ENCODE peak calls at places on chromosome 22, in seven cellular contexts. T is psoas muscle; Y is fibroblast of lung; B is stomach; S is epithelial cell of esophagus; K is nephron progenitor cell; N is CD8-positive, alpha-beta T cell. W is an unnamed sample.

GRCh38 chr22:17880020-17880419 is 105.8 kb upstream of the BID start:
- DNase-seq in T (no peak), S (no peak), N (no peak), Y (no peak), B (no peak), K (no peak), W (no peak)

GRCh38 chr22:29204617-29205183 is 996 bp upstream of the EMID1 start:
- DNase-seq in Y (no peak), B (no peak), K (no peak), T (no peak), S (no peak), N (no peak), W (no peak)

GRCh38 chr22:29457730-29458129 is 19.3 kb downstream of the RFPL1 start:
- DNase-seq in K (peak), B (no peak), Y (peak), S (peak), N (no peak), T (no peak), W (no peak)

GRCh38 chr22:21754523-21755128 is 19.0 kb upstream of the YPEL1 start:
- DNase-seq in N (no peak), K (no peak), Y (peak), T (peak), B (peak), S (no peak), W (no peak)

GRCh38 chr22:39123811-39124668 is 27.0 kb downstream of the APOBEC3H start:
- DNase-seq in T (no peak), K (peak), B (no peak), N (no peak), Y (no peak), S (no peak), W (no peak)

GRCh38 chr22:30861131-30861530 is 107.4 kb downstream of the MORC2 start:
- DNase-seq in T (no peak), B (peak), K (no peak), N (no peak), S (no peak), Y (no peak), W (no peak)

GRCh38 chr22:31342389-31343125 is 3.6 kb downstream of the PATZ1 start:
- DNase-seq in B (no peak), Y (no peak), T (no peak), N (no peak), S (no peak), K (peak), W (no peak)

GRCh38 chr22:47195676-47196492 is 433.4 kb downstream of the TBC1D22A start:
- DNase-seq in B (peak), S (no peak), T (peak), K (no peak), Y (no peak), N (no peak), W (no peak)

GRCh38 chr22:49972163-49973017 is 11.8 kb downstream of the PIM3 start:
- DNase-seq in B (peak), T (peak), N (no peak), Y (no peak), S (no peak), K (peak), W (no peak)

GRCh38 chr22:39503590-39503989 is 1.5 kb downstream of the MIEF1 start:
- DNase-seq in B (no peak), K (no peak), S (no peak), Y (no peak), N (no peak), T (no peak), W (no peak)

GRCh38 chr22:24105018-24105360 is 76.3 kb upstream of the SUSD2 start:
- DNase-seq in T (no peak), Y (peak), S (no peak), K (no peak), B (no peak), N (no peak), W (no peak)

GRCh38 chr22:49209452-49210195 is 618.0 kb downstream of the BRD1 start:
- DNase-seq in N (no peak), T (no peak), Y (no peak), S (no peak), K (no peak), B (peak), W (no peak)

GRCh38 chr22:25060522-25061071 is 108.1 kb downstream of the KIAA1671 start:
- DNase-seq in Y (no peak), K (no peak), S (no peak), N (no peak), B (no peak), T (no peak), W (no peak)

DNA sequence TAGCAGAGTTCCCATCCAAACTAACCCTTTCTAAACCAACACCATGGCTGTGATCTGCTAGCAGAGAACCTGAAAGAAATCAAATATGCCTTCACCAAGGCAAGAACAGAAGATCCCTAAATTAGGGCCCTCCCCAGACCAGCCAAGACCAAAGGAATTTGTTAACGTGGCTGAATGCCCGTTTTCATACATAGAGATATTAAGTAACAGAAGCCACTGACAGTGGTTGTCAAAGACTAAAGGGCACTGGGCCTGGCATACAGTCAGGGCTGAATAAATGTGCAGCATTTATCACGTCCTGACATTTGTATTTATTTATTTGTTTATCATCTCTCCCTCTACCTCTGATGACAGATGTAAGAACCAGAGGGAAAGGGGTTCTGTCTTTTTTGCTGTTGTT is 271.8 kb downstream of the LARGE1 start:
- DNase-seq in K (no peak), T (no peak), N (no peak), B (no peak), Y (no peak), S (no peak), W (no peak)
- TF ChIP-seq CTCF in K (no peak), T (no peak), N (no peak), B (no peak), Y (no peak), S (no peak), W (no peak)

GRCh38 chr22:19766506-19767426 is 6.2 kb downstream of the TBX1 start:
- DNase-seq in T (peak), K (peak), Y (no peak), S (peak), N (peak), B (peak), W (no peak)
- TF ChIP-seq CTCF in T (no peak), K (no peak), Y (no peak), S (peak), N (peak), B (no peak), W (peak)

DNA sequence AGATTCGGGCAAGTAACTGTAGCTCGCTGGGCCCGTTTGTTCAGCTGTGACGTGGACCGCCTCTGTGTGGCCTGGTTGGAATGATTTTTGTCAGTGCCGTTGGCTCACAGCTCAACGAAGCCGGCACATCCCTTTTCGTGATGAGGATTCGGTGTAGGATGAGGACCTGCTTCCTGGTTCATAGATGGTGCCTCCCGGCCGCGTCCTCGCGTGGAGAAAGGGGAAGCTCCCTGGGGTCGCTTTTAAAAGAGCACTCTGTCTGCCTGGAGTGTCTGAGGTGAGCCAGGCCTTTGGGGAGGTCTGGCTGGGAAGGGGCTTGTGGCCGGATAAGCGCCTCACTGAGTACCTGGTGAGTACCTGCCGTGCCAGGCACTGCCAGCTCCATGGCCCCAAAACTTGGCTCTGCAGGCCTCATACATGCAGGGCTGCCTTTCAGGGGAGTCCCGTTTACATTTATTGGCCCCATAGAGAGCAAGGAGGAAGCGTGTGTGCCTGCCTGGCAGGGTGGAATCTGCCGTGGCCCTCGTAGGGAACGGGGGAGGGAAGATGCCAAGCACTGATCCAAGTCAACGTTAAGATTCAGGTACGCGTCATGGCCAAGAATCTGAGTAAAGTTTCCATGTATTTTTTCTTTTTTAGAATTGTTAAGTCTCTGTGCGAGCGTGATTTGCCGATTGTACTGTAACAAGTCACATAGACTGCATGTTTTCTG is 88.4 kb downstream of the ARHGAP8 start:
- DNase-seq in T (peak), N (no peak), B (no peak), Y (no peak), S (no peak), K (no peak), W (no peak)
- TF ChIP-seq CTCF in T (no peak), N (no peak), B (no peak), Y (no peak), S (no peak), K (no peak), W (no peak)

GRCh38 chr22:43188829-43189545 is 2.1 kb upstream of the TTLL12 start:
- DNase-seq in S (no peak), B (no peak), K (no peak), N (no peak), T (no peak), Y (no peak), W (no peak)
- TF ChIP-seq CTCF in S (no peak), B (no peak), K (no peak), N (no peak), T (no peak), Y (no peak), W (no peak)

GRCh38 chr22:32823024-32823730 is 21.7 kb downstream of the TIMP3 start:
- DNase-seq in T (no peak), B (peak), K (peak), Y (peak), N (no peak), S (peak), W (peak)
- TF ChIP-seq CTCF in T (peak), B (no peak), K (peak), Y (peak), N (no peak), S (peak), W (peak)

DNA sequence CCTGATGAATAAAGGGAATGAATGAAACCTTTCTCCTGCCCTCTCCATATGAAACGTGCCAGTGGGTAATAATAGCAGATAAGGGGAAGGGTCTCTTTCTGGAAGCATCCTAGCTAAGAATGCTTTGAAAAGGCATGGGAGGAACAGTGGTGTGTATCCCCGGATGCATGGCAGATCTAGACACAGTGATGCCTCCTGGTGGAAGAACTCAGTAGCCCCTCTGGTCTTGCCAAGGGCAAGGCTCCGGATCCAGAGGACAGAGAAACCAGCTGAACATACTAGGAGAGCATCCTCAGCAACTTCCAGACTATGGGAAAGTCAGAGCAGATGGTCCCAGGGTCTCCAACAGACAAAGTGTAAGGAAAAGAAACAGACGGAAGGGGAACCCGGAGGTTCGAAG is 6.4 kb downstream of the BAIAP2L2 start:
- DNase-seq in S (no peak), K (no peak), B (no peak), Y (no peak), N (no peak), T (peak), W (no peak)
- TF ChIP-seq CTCF in S (peak), K (no peak), B (no peak), Y (peak), N (no peak), T (peak), W (peak)

DNA sequence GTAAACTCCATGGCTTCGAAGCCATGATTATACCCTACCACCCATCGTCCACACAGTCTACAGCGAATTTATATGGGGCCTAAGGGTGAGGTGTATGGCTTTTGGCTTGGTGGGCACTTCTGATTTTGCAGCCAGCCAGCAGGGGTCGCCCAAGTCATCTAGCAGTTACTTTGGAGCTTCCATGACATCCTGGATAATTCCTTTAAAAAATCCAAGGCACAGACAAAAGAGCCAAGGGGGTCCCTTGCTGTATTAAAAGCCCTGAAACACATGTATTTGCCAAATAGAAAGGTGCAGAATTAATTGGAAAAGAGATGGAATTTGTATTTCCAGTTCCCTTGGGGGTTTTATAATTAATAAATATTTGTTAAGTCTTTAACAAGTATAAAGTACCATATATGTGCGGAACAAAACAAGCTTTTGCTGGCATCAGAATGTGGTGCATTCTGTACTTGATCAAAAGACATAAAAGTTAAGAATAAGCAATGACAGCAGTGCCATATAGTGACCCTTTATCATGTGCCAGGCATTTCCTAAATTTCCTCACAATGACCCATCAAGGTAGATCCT is 132.8 kb upstream of the PITPNB start:
- DNase-seq in B (peak), N (no peak), K (peak), Y (peak), T (peak), S (peak), W (peak)
- TF ChIP-seq CTCF in B (peak), N (peak), K (peak), Y (peak), T (peak), S (peak), W (peak)

GRCh38 chr22:36256474-36256873 is 3.5 kb downstream of the APOL1 start:
- DNase-seq in N (no peak), K (no peak), Y (no peak), S (no peak), T (no peak), B (no peak), W (no peak)

GRCh38 chr22:36257308-36257707 is 4.4 kb downstream of the APOL1 start:
- DNase-seq in B (no peak), N (no peak), T (no peak), Y (no peak), K (no peak), S (no peak), W (no peak)

GRCh38 chr22:36253523-36254490 is 874 bp downstream of the APOL1 start:
- DNase-seq in B (peak), S (no peak), T (no peak), K (no peak), N (no peak), Y (no peak), W (no peak)

GRCh38 chr22:36249160-36249559 is 3.8 kb upstream of the APOL1 start:
- DNase-seq in N (no peak), B (no peak), K (no peak), Y (no peak), T (no peak), S (no peak), W (no peak)

DNA sequence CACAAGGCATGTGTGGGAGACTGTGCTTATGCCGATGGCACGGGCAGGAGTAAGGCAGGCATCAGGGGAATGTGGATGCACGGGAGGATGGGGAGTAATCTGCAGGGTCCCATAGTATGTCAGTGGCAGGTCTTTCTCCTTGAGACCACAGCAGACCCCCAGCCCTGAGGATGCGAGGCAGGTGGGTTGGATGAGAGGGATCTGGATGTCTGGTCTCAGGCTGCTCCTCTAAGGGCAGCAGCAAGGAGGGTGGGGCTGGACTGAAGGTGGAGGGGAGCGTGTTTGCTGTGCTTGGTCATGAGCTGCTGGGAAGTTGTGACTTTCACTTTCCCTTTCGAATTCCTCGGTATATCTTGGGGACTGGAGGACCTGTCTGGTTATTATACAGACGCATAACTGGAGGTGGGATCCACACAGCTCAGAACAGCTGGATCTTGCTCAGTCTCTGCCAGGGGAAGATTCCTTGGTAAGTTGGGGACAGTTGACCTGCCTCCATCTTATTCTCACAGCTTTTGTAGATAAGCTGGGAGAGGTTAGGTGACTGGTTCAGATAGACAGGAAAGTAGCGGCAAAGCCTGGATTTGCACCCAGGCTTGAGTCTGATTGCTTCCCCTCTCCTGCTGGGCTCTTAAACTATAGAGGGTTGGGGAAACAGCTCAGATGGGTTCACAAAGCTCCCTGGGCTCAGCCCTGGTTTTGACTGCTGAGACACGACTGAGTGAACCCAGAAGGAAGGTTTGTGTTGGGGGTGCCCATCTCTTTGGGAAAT is at the start of gene APOL1:
- DNase-seq in K (no peak), T (no peak), Y (no peak), B (peak), N (peak), S (no peak), W (no peak)
- TF ChIP-seq CTCF in K (no peak), T (no peak), Y (no peak), B (no peak), N (no peak), S (no peak), W (no peak)